ENCODE peak calls at places on chromosomes 1 and 21, in six cellular contexts. R, I, A, C, W and U are unnamed samples.

GRCh38 chr21:36430841-36431240 is 45.6 kb downstream of the CHAF1B start:
- DNase-seq in R (no peak), I (no peak), A (no peak), C (no peak), W (no peak), U (no peak)

GRCh38 chr1:147762233-147763024 is 2.0 kb upstream of the GJA5 start:
- DNase-seq in R (no peak), I (no peak), A (no peak), C (no peak), W (no peak), U (no peak)

GRCh38 chr1:58283380-58284338 is 262.9 kb downstream of the OMA1 start:
- DNase-seq in R (no peak), I (no peak), A (no peak), C (no peak), W (no peak), U (no peak)

GRCh38 chr1:202144510-202145324 is at the start of gene ARL8A:
- DNase-seq in R (no peak), I (no peak), A (peak; percentile 84), C (peak; percentile 87), W (peak; percentile 75), U (no peak)

GRCh38 chr1:152752225-152752624 is 5.6 kb upstream of the KPRP start:
- DNase-seq in R (no peak), I (peak; percentile 68), A (no peak), C (no peak), W (no peak), U (peak; percentile 74)

GRCh38 chr1:161330346-161330745 is 16.2 kb downstream of the SDHC start:
- DNase-seq in R (no peak), I (no peak), A (no peak), C (no peak), W (no peak), U (no peak)

GRCh38 chr1:171742577-171742922 is 685 bp upstream of the VAMP4 start:
- DNase-seq in R (no peak), I (peak; percentile 61), A (peak; percentile 55), C (peak; percentile 65), W (peak; percentile 74), U (no peak)

GRCh38 chr1:91583326-91583755 is 82.7 kb downstream of the CDC7 start:
- DNase-seq in R (no peak), I (peak; percentile 98), A (no peak), C (no peak), W (no peak), U (peak; percentile 69)

GRCh38 chr1:98325646-98326441 is 335.7 kb upstream of the SNX7 start:
- DNase-seq in R (peak; percentile 57), I (peak; percentile 92), A (peak; percentile 31), C (no peak), W (no peak), U (peak; percentile 93)

GRCh38 chr1:65150583-65151263 is 2.7 kb downstream of the AK4 start:
- DNase-seq in R (no peak), I (no peak), A (no peak), C (peak; percentile 30), W (peak; percentile 61), U (no peak)

GRCh38 chr1:39575191-39576015 is 1.2 kb downstream of the PABPC4 start:
- DNase-seq in R (no peak), I (peak; percentile 63), A (peak; percentile 69), C (peak; percentile 69), W (peak; percentile 28), U (no peak)

GRCh38 chr1:246930830-246931548 is 759 bp downstream of the AHCTF1 start:
- DNase-seq in R (no peak), I (peak; percentile 58), A (peak; percentile 69), C (no peak), W (peak; percentile 66), U (no peak)

GRCh38 chr1:198657550-198658064 is 18.8 kb downstream of the PTPRC start:
- DNase-seq in R (no peak), I (peak; percentile 96), A (peak; percentile 59), C (no peak), W (no peak), U (no peak)

GRCh38 chr1:115258302-115258866 is 79.7 kb downstream of the NGF start:
- DNase-seq in R (peak; percentile 2), I (peak; percentile 77), A (no peak), C (no peak), W (no peak), U (no peak)

GRCh38 chr1:85198864-85199263 is 2.0 kb downstream of the SYDE2 start:
- DNase-seq in R (no peak), I (no peak), A (no peak), C (no peak), W (no peak), U (no peak)

GRCh38 chr1:203777596-203777995 is 12.6 kb downstream of the LAX1 start:
- DNase-seq in R (no peak), I (no peak), A (no peak), C (no peak), W (no peak), U (no peak)

GRCh38 chr1:2966940-2967725 is 54.1 kb upstream of the ACTRT2 start:
- DNase-seq in R (no peak), I (no peak), A (no peak), C (no peak), W (no peak), U (no peak)
- H4K20me1 ChIP-seq in R (no peaks in the 10 kb centered on the region), I (no peaks in the 10 kb centered on the region), A (no peaks in the 10 kb centered on the region), C (no peaks in the 10 kb centered on the region), W (no peaks in the 10 kb centered on the region), U (no peaks in the 10 kb centered on the region)

GRCh38 chr1:8871965-8872399 is 6.5 kb downstream of the ENO1 start:
- DNase-seq in R (no peak), I (peak; percentile 38), A (no peak), C (no peak), W (no peak), U (no peak)

GRCh38 chr1:8873001-8873400 is 5.5 kb downstream of the ENO1 start:
- DNase-seq in R (no peak), I (no peak), A (no peak), C (no peak), W (no peak), U (no peak)

GRCh38 chr1:8875216-8875861 is 3.1 kb downstream of the ENO1 start:
- DNase-seq in R (no peak), I (no peak), A (no peak), C (no peak), W (no peak), U (no peak)

GRCh38 chr1:8874230-8875201 is 4.0 kb downstream of the ENO1 start:
- DNase-seq in R (no peak), I (peak; percentile 61), A (no peak), C (no peak), W (no peak), U (no peak)

GRCh38 chr1:8873506-8874229 is 4.8 kb downstream of the ENO1 start:
- DNase-seq in R (peak; percentile 91), I (peak; percentile 97), A (peak; percentile 92), C (peak; percentile 66), W (peak; percentile 83), U (peak; percentile 93)
- H4K20me1 ChIP-seq in R (peaks cover 67% of the 10 kb centered on the region), I (no peaks in the 10 kb centered on the region), A (peaks cover 68% of the 10 kb centered on the region), C (peaks cover 98% of the 10 kb centered on the region), W (peaks cover 69% of the 10 kb centered on the region), U (peaks cover 64% of the 10 kb centered on the region)

DNA sequence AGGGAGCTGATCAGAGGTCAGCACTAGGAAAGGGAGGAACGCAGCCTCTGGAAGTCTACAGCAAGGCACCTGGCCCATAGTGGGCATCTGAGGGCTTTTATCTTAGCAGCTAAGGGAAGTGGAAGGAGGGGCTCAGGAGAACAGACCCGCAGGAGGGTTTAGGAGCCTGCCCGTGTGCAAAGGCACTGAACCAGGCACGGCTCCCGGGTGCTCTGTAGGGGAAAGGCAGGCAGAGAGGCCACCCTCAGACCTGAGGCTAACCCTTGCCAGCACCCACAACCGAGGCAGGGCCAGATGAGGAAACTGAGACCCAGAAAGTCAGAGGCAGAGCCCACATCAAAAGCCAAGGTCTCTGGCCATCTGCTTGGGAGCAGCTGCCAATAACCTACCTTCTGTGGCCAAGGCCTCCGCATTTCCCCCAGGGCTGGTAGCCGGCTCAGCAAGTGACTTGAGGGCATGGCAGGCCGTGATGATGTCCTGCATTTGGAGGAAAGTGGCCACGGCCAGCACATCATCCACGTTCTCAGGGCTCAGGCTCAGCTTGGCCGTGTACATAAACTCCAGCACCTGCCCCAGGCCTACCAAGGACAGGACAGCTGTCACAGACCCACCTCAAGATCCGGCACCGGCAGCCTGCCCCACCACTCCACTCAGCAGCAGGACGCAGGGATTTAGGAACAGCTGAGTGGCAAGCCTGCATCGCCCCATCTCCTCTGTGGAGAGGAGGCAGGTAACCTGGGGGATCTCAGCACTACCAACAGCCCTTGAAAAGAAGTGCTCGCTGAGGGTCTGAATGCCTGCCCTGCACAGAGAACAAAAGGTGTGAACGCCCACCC is 29.1 kb downstream of the ZBTB17 start:
- DNase-seq in R (no peak), I (no peak), A (no peak), C (no peak), W (no peak), U (no peak)
- H4K20me1 ChIP-seq in R (no peaks in the 10 kb centered on the region), I (no peaks in the 10 kb centered on the region), A (no peaks in the 10 kb centered on the region), C (peaks cover 47% of the 10 kb centered on the region), W (no peaks in the 10 kb centered on the region), U (no peaks in the 10 kb centered on the region)

DNA sequence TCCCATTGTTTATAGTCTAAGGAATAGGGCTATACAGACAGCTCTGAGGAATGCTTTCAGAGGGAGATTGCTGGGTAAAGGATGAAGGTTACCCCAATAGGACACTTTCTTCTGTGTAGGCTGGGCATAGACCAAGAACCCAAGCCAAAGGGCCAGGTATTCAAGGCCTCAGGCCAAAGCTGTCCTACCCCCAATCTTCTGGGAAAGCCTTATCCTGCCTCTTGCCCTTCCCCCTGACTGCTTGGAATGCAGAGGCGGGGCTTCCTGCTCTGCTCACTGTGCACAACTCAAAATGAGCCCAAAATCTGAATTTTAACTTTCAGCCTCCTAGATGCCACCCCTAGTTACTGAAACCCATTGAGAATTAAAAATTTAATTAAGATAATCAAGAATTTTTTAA is 2.2 kb downstream of the OR10Z1 start:
- DNase-seq in R (no peak), I (no peak), A (no peak), C (no peak), W (peak; percentile 44), U (no peak)
- H4K20me1 ChIP-seq in R (no peaks in the 10 kb centered on the region), I (no peaks in the 10 kb centered on the region), A (no peaks in the 10 kb centered on the region), C (no peaks in the 10 kb centered on the region), W (no peaks in the 10 kb centered on the region), U (no peaks in the 10 kb centered on the region)